ENCODE peak calls at places on chromosomes 5 and 9, in four cellular contexts. Y is upper lobe of left lung, Z is heart right ventricle, D is right cardiac atrium. K is an unnamed sample. For H3K4me1, the result is how much of the 10 kb centered on the place peaks cover.

GRCh38 chr9:133111461-133112360 is 9.3 kb downstream of the RALGDS start:
- DNase-seq in Y (peak), Z (peak), D (no peak), K (peak)

GRCh38 chr9:33239922-33240321 is at the start of gene SPINK4:
- DNase-seq in Y (no peak), Z (peak), D (peak), K (no peak)

GRCh38 chr5:133059621-133060020 is 7.8 kb downstream of the HSPA4 start:
- DNase-seq in Y (no peak), Z (no peak), D (no peak), K (no peak)

GRCh38 chr9:70170151-70170795 is 88.5 kb upstream of the SMC5 start:
- DNase-seq in Y (no peak), Z (no peak), D (no peak), K (no peak)

GRCh38 chr5:90484540-90484939 is 9.9 kb downstream of the POLR3G start:
- DNase-seq in Y (no peak), Z (no peak), D (no peak), K (no peak)

GRCh38 chr9:38046669-38047300 is 22.2 kb downstream of the SHB start:
- DNase-seq in Y (no peak), Z (no peak), D (no peak), K (no peak)

GRCh38 chr9:3001311-3001710 is 157.4 kb upstream of the PUM3 start:
- DNase-seq in Y (no peak), Z (no peak), D (no peak), K (no peak)

GRCh38 chr9:134689320-134690181 is 47.9 kb downstream of the COL5A1 start:
- DNase-seq in Y (peak), Z (peak), D (peak), K (peak)

GRCh38 chr5:167332291-167332690 is 959.2 kb upstream of the WWC1 start:
- DNase-seq in Y (no peak), Z (no peak), D (no peak), K (no peak)

GRCh38 chr5:151126199-151126645 is 31.4 kb downstream of the ANXA6 start:
- DNase-seq in Y (peak), Z (peak), D (peak), K (peak)

GRCh38 chr9:2241461-2241874 is 226.3 kb downstream of the SMARCA2 start:
- DNase-seq in Y (peak), Z (peak), D (peak), K (no peak)

GRCh38 chr9:125841444-125841843 is 94.3 kb downstream of the PBX3 start:
- DNase-seq in Y (no peak), Z (no peak), D (no peak), K (no peak)

GRCh38 chr5:406041-406440 is 36.9 kb upstream of the EXOC3 start:
- DNase-seq in Y (peak), Z (no peak), D (no peak), K (peak)

GRCh38 chr5:140840978-140841962 is at the start of gene PCDHA8:
- DNase-seq in Y (peak), Z (no peak), D (no peak), K (no peak)

GRCh38 chr5:151047814-151048425 is 27.5 kb downstream of the GPX3 start:
- DNase-seq in Y (no peak), Z (no peak), D (peak), K (no peak)

GRCh38 chr5:177421046-177421798 is 5.3 kb upstream of the GRK6 start:
- DNase-seq in Y (no peak), Z (no peak), D (peak), K (no peak)

GRCh38 chr5:132099905-132100304 is 26.3 kb downstream of the CSF2 start:
- DNase-seq in Y (no peak), Z (no peak), D (no peak), K (no peak)

GRCh38 chr5:78221964-78222451 is 72.5 kb downstream of the AP3B1 start:
- DNase-seq in Y (no peak), Z (no peak), D (no peak), K (no peak)

GRCh38 chr9:125330587-125330986 is 69.0 kb downstream of the GAPVD1 start:
- DNase-seq in Y (no peak), Z (no peak), D (no peak), K (no peak)

GRCh38 chr9:108058137-108058779 is 568.7 kb upstream of the KLF4 start:
- DNase-seq in Y (no peak), Z (no peak), D (no peak), K (no peak)

GRCh38 chr5:15446552-15446951 is 53.4 kb upstream of the FBXL7 start:
- DNase-seq in Y (no peak), Z (no peak), D (no peak), K (no peak)

GRCh38 chr5:4212071-4212739 is 616.6 kb downstream of the IRX1 start:
- DNase-seq in Y (no peak), Z (no peak), D (no peak), K (no peak)

GRCh38 chr5:173232499-173233346 is 2.3 kb downstream of the NKX2-5 start:
- DNase-seq in Y (peak), Z (peak), D (no peak), K (no peak)

GRCh38 chr5:10596310-10596703 is 32.4 kb downstream of the ANKRD33B start:
- DNase-seq in Y (no peak), Z (no peak), D (no peak), K (no peak)
- H3K4me1 ChIP-seq in Y (under half), Z (under half), D (under half), K (under half)

GRCh38 chr9:121700165-121700830 is 48.9 kb downstream of the DAB2IP start:
- DNase-seq in Y (no peak), Z (peak), D (peak), K (peak)
- H3K4me1 ChIP-seq in Y (under half), Z (under half), D (under half), K (under half)

DNA sequence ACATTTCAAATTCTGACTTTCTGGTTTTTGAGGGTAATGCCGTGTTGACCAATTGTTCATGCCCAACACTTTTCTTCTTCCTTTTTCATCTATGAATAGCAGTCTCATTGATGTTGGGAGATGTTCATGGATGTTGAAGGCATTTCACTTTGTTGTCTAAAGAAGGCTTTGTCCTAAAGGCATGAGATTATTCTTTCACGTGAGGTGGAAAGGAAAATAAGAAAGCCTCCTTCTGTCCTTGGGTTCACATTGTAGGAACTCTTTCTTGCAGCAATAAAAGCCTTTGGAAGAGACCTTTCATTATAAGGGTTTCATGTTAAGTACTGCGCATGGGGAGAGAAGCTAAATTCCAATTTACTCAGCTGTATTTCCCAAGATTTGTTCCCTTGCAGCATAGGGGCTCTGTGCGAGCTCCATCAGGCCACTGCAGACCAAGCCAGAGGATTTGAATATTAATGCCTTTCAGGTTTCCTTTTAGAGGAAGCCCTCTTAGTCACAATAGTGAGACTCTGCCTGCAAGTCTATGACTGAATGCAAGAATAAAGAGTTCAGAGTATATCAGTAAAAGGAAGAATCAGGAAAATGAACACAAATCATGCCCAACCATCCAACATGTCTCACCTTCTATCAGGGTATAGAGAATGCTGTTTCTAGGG is 274.6 kb downstream of the TMEM38B start:
- DNase-seq in Y (no peak), Z (no peak), D (no peak), K (no peak)
- H3K4me1 ChIP-seq in Y (under half), Z (under half), D (under half), K (under half)

DNA sequence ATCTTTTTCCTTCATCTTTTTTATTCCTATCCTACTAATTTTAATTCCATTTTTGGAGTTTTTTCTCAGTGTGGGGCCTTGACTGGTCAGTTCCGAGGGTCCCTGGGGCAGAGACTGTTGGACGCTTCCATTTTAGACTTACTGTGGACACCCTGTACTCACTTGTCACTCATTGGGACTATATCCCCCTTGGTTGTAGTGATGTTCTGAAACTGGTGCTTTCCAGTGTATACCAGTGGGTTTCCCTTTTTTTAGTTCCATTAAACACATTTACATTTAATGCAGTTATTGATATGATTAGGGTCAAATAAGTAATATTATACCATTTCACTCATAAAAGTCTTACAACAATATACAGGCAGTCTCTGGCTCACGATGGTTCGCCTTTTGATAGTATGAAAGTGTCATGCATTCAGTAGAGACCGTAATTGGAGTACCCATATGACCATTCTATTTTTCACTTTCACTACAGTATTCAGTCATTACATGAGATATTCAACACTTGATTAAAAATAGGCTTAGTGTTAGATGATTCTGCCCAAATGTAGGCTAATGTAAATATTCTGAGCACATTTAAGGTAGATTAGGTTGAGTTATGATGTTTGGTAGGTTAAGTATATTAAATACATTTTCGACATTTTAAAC is 46.0 kb downstream of the CNOT6 start:
- DNase-seq in Y (no peak), Z (no peak), D (no peak), K (no peak)
- H3K4me1 ChIP-seq in Y (under half), Z (under half), D (under half), K (under half)

GRCh38 chr5:143349127-143349526 is 54.4 kb downstream of the NR3C1 start:
- DNase-seq in Y (no peak), Z (no peak), D (no peak), K (no peak)

GRCh38 chr5:143347698-143348344 is 55.7 kb downstream of the NR3C1 start:
- DNase-seq in Y (no peak), Z (no peak), D (no peak), K (no peak)

GRCh38 chr5:143352691-143353090 is 50.8 kb downstream of the NR3C1 start:
- DNase-seq in Y (no peak), Z (no peak), D (no peak), K (no peak)

GRCh38 chr5:143350790-143351603 is 52.5 kb downstream of the NR3C1 start:
- DNase-seq in Y (no peak), Z (no peak), D (no peak), K (no peak)

GRCh38 chr5:143350341-143350740 is 53.1 kb downstream of the NR3C1 start:
- DNase-seq in Y (no peak), Z (no peak), D (no peak), K (no peak)
- H3K4me1 ChIP-seq in Y (half or more), Z (under half), D (under half), K (under half)

DNA sequence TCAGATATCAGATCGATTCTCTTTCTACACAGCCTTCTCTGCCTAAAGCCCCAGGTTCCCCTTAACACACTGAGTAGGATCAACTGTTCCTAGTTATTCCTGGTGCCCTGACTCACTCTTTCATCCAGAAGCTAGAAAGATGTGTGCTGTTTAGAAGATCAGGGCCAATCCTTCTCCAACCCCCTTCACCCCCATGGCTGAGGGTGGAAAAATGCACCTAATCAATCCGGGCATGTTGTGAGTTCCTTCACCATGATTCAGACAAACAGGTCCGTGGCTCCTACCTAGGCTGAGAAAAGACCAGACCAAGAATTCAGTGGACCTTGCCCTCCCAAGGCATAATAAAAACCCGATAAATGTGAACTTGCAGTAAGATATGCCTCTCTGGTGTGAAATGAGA is 85.4 kb upstream of the EQTN start:
- DNase-seq in Y (no peak), Z (no peak), D (no peak), K (no peak)
- H3K4me1 ChIP-seq in Y (under half), Z (under half), D (under half), K (under half)

GRCh38 chr9:115050002-115050490 is 67.9 kb downstream of the TNC start:
- DNase-seq in Y (no peak), Z (no peak), D (no peak), K (no peak)
- H3K4me1 ChIP-seq in Y (under half), Z (under half), D (under half), K (under half)